ENCODE peak calls at places on chromosome 3, in six cellular contexts. E is A549, Q is IMR-90, Z is GM12878, A is H1, R is HepG2. K is an unnamed sample.

GRCh38 chr3:50238549-50239026 is 2.6 kb downstream of the GNAI2 start:
- DNase-seq in E (no peak), Q (no peak), Z (no peak), A (no peak), R (peak; percentile 45), K (no peak)

GRCh38 chr3:62529230-62529629 is 155.9 kb upstream of the FEZF2 start:
- DNase-seq in E (no peak), Q (peak; percentile 8), Z (no peak), A (peak; percentile 85), R (peak; percentile 9), K (no peak)

GRCh38 chr3:107846282-107846852 is 244.5 kb downstream of the CD47 start:
- DNase-seq in E (peak; percentile 62), Q (peak; percentile 64), Z (no peak), A (peak; percentile 85), R (peak; percentile 47), K (peak; percentile 64)

GRCh38 chr3:186137051-186137685 is 28.3 kb upstream of the ETV5 start:
- DNase-seq in E (no peak), Q (no peak), Z (no peak), A (no peak), R (no peak), K (no peak)

GRCh38 chr3:185176756-185177359 is 24.0 kb upstream of the C3orf70 start:
- DNase-seq in E (peak; percentile 18), Q (peak; percentile 40), Z (no peak), A (peak; percentile 71), R (peak; percentile 36), K (peak; percentile 8)

GRCh38 chr3:40265181-40265580 is 44.3 kb upstream of the EIF1B start:
- DNase-seq in E (no peak), Q (no peak), Z (no peak), A (no peak), R (no peak), K (no peak)

GRCh38 chr3:134900482-134900881 is 105.4 kb downstream of the EPHB1 start:
- DNase-seq in E (no peak), Q (no peak), Z (no peak), A (no peak), R (no peak), K (no peak)

GRCh38 chr3:195113074-195113473 is 157.9 kb downstream of the XXYLT1 start:
- DNase-seq in E (no peak), Q (no peak), Z (no peak), A (no peak), R (no peak), K (no peak)

GRCh38 chr3:118938183-118938961 is 96.3 kb downstream of the IGSF11 start:
- DNase-seq in E (peak; percentile 23), Q (peak; percentile 1), Z (no peak), A (no peak), R (no peak), K (no peak)

GRCh38 chr3:127674099-127674792 is 1.5 kb downstream of the ABTB1 start:
- DNase-seq in E (no peak), Q (no peak), Z (no peak), A (no peak), R (no peak), K (no peak)

GRCh38 chr3:52986049-52986448 is 59.8 kb downstream of the SFMBT1 start:
- DNase-seq in E (no peak), Q (peak; percentile 77), Z (no peak), A (no peak), R (no peak), K (no peak)

GRCh38 chr3:169628567-169628966 is 34.9 kb downstream of the MECOM start:
- DNase-seq in E (no peak), Q (no peak), Z (no peak), A (no peak), R (no peak), K (no peak)

GRCh38 chr3:312170-312569 is 115.6 kb downstream of the CHL1 start:
- DNase-seq in E (no peak), Q (no peak), Z (no peak), A (no peak), R (no peak), K (no peak)

GRCh38 chr3:132231633-132232032 is 85.6 kb upstream of the ACP3 start:
- DNase-seq in E (no peak), Q (peak; percentile 55), Z (no peak), A (no peak), R (no peak), K (peak; percentile 22)

GRCh38 chr3:65550137-65550536 is 488.6 kb downstream of the MAGI1 start:
- DNase-seq in E (no peak), Q (no peak), Z (no peak), A (no peak), R (no peak), K (no peak)

GRCh38 chr3:98013428-98014349 is 21.4 kb downstream of the GABRR3 start:
- DNase-seq in E (peak; percentile 31), Q (peak; percentile 33), Z (no peak), A (no peak), R (no peak), K (no peak)

GRCh38 chr3:101890716-101891115 is 41.4 kb downstream of the NFKBIZ start:
- DNase-seq in E (no peak), Q (peak; percentile 88), Z (no peak), A (no peak), R (no peak), K (no peak)

GRCh38 chr3:113128386-113129015 is 82.9 kb upstream of the BOC start:
- DNase-seq in E (peak; percentile 18), Q (peak; percentile 23), Z (no peak), A (no peak), R (no peak), K (no peak)

GRCh38 chr3:122299872-122300460 is 25.1 kb upstream of the CSTA start:
- DNase-seq in E (peak; percentile 19), Q (peak; percentile 17), Z (no peak), A (peak; percentile 59), R (peak; percentile 33), K (peak; percentile 15)

GRCh38 chr3:45753095-45753494 is 43.2 kb downstream of the SLC6A20 start:
- DNase-seq in E (no peak), Q (no peak), Z (no peak), A (no peak), R (no peak), K (no peak)

GRCh38 chr3:127165036-127165435 is 27.9 kb upstream of the PRR23E start:
- DNase-seq in E (no peak), Q (no peak), Z (no peak), A (no peak), R (no peak), K (no peak)

DNA sequence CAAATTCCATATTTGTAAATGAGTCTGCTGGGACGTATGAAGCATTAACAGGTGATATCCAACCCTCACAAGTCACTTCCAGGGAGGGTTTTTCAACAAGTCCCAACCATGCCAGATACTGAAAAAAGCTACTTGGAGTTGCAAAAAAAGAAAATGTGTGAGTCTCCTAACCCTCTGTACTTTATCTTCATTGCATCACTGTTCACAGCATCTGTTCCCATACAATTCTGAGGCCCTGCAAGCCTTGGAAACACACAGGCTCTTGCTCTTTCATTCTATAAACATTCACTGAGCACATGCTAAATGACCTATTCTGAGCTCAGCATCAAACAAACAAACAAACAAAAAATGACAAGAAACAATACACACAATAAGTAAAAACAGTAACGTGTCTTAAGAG is 120.8 kb downstream of the RFTN1 start:
- DNase-seq in E (no peak), Q (peak; percentile 80), Z (no peak), A (no peak), R (no peak), K (no peak)
- TF ChIP-seq CEBPB in E (no peak), Q (peak; percentile 61), Z (no peak), A (no peak), R (no peak), K (no peak)

DNA sequence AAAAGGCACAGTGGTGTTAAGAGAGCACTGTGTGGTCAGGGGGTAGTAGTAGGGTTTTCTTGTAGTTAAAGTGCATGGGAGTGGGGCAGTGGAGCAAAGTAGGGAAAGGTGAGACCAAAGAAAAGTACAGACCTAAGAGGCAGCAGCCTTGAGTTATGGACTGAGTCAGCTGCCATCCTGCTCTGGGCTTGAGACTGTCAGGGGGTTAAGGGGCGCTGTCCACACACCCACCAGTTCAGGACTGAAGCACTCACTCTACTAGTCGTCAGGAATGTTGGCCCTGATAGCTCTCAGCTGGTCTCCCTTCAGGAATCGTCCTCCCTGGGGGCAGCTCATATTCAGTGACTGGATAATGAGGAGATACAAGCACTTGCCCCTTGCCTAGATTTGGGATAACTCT is 7.9 kb downstream of the CCR4 start:
- DNase-seq in E (no peak), Q (no peak), Z (no peak), A (peak; percentile 48), R (no peak), K (no peak)
- TF ChIP-seq CEBPB in E (no peak), Q (no peak), Z (no peak), A (no peak), R (no peak), K (no peak)

GRCh38 chr3:106030620-106030945 is 161.8 kb upstream of the CBLB start:
- DNase-seq in E (no peak), Q (peak; percentile 71), Z (no peak), A (no peak), R (no peak), K (no peak)

GRCh38 chr3:106029941-106030619 is 161.3 kb upstream of the CBLB start:
- DNase-seq in E (no peak), Q (peak; percentile 40), Z (no peak), A (no peak), R (no peak), K (no peak)

GRCh38 chr3:106022913-106023312 is 154.1 kb upstream of the CBLB start:
- DNase-seq in E (no peak), Q (peak; percentile 15), Z (no peak), A (no peak), R (no peak), K (no peak)

DNA sequence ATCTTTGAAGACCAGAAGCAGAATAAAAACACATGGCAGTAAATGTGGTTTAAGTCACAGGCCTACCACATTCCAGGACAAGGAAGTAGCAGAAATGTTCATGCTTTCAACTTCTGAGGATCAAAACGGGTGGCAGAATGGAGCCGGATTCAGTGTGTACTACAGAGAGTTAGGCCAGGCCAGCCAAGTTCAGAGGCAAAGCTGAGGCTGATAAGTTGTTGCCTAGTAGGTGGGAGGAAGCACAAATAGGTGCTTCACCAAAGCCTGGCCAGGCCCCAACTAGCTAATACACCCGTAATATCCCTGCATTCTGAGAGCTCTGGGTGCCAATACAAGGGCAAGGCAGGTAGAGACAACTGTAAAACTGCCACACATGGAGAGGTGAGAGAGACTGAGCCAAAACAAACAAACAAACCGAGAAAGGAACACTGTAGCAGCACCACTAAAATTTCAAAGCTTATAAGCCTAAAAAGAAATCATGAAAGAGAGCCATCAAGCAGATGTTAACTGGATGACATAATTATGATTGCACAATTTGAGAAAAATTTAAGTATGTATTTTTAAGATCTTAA is 156.4 kb upstream of the CBLB start:
- DNase-seq in E (no peak), Q (peak; percentile 23), Z (no peak), A (no peak), R (no peak), K (no peak)
- TF ChIP-seq CEBPB in E (no peak), Q (peak; percentile 77), Z (no peak), A (no peak), R (no peak), K (no peak)

DNA sequence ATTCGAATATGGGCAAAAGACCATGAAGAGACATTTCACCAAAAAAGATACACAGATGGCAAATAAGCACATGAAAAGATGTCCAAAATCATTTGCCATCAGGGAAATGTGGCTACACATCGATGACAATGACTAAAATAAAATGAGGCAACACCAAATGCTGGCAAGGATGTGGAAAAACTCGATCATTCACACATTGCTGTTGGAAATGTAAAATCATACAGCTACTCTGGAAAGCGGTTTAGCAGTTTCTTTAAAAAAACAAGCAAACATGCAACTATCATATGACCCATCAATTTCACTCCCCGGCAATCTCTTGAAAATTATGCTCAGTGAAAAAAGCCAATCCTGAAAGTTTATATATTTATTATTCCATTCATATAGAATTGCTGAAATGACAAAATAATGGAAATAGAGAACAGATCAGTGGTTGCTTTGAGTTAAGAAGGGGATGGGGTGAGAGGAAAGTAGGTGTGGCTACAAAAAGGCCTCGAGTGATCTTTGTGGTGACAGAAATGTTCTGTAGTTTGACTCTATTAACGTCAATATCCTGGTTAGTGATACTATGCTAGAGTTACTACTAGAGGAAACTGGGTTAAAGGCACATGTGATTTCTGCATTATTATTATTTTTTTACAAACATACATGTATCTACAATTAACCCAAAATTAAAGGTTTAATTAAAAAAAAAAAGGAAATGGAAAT is 45.0 kb downstream of the DLG1 start:
- DNase-seq in E (no peak), Q (no peak), Z (no peak), A (no peak), R (no peak), K (no peak)
- TF ChIP-seq CEBPB in E (no peak), Q (no peak), Z (no peak), A (no peak), R (no peak), K (no peak)

K was measured in HCT116.